ENCODE peak calls at places on chromosomes 3 and 15, in six cellular contexts. F, O, J, I, Q and Z are unnamed samples.

GRCh38 chr3:179871782-179872181 is 165.0 kb downstream of the PEX5L start:
- DNase-seq in F (no peak), O (no peak), J (no peak), I (no peak), Q (no peak), Z (no peak)

GRCh38 chr3:9951962-9952805 is at the start of gene PRRT3:
- DNase-seq in F (peak; percentile 52), O (peak; percentile 38), J (no peak), I (peak; percentile 35), Q (peak; percentile 90), Z (peak; percentile 64)

GRCh38 chr3:189038773-189039720 is 132.7 kb upstream of the TPRG1 start:
- DNase-seq in F (no peak), O (no peak), J (no peak), I (no peak), Q (no peak), Z (no peak)

GRCh38 chr3:115986555-115987207 is 363.4 kb downstream of the GAP43 start:
- DNase-seq in F (peak; percentile 17), O (peak; percentile 46), J (no peak), I (no peak), Q (no peak), Z (no peak)

GRCh38 chr3:32239638-32240550 is 1.4 kb downstream of the CMTM8 start:
- DNase-seq in F (peak; percentile 50), O (peak; percentile 62), J (no peak), I (peak; percentile 53), Q (no peak), Z (peak; percentile 45)

GRCh38 chr3:138547342-138547975 is 46.6 kb downstream of the CEP70 start:
- DNase-seq in F (no peak), O (no peak), J (no peak), I (no peak), Q (no peak), Z (no peak)

GRCh38 chr3:54366839-54367238 is 244.5 kb downstream of the CACNA2D3 start:
- DNase-seq in F (no peak), O (no peak), J (no peak), I (no peak), Q (no peak), Z (no peak)

GRCh38 chr3:185205865-185206264 is 48.0 kb downstream of the EHHADH start:
- DNase-seq in F (no peak), O (no peak), J (no peak), I (no peak), Q (no peak), Z (no peak)

GRCh38 chr3:140585828-140586227 is 92.0 kb upstream of the TRIM42 start:
- DNase-seq in F (peak; percentile 77), O (no peak), J (no peak), I (no peak), Q (no peak), Z (no peak)

GRCh38 chr3:127220497-127220896 is 27.6 kb downstream of the PRR23E start:
- DNase-seq in F (no peak), O (no peak), J (no peak), I (no peak), Q (no peak), Z (no peak)

GRCh38 chr15:78041946-78042345 is 35.6 kb downstream of the TBC1D2B start:
- DNase-seq in F (no peak), O (no peak), J (no peak), I (no peak), Q (no peak), Z (no peak)
- H3K4me1 ChIP-seq in F (no peaks in the 10 kb centered on the region), O (no peaks in the 10 kb centered on the region), J (no peaks in the 10 kb centered on the region), I (peaks cover 3% of the 10 kb centered on the region), Q (peaks cover 100% of the 10 kb centered on the region), Z (peaks cover 100% of the 10 kb centered on the region)

DNA sequence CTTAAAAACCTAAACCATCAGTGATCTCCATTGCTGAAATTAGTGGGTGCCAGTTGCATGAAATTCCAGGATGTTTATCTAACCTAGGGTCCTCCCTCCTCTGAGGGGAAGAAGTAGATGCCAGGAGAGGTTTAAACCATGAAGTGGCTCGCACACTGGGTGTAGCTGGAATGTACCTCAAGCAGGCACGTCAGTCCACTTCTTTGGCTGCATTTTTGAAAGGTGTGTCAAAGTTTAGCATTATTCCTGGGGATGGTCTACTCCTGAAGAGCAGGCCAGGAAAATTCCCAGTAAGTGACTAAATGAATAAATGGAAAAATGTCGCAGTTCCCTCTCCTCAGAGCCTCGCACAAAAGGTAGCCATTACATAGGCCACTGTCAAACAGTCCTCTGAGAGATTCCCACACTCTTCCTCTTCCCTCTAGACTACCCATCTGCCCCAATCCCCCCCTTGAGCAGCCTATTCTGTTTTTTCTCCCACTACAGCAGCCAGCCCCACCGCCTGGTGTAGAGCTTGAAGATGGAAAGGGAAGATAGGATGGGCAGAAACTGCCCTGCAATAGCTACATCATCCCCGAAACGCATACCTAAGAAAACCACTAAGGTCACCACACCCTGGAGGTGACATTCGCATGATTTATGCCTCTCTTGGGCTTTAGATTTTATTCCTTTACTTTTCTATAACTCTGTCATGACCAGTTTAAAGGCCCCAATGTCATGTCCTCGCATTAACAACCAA is 663 bp upstream of the TMOD3 start:
- DNase-seq in F (no peak), O (peak; percentile 53), J (no peak), I (no peak), Q (no peak), Z (no peak)
- H3K27ac ChIP-seq in F (no peak overlapping the region), O (peak overlapping the region; percentile 96), J (peak overlapping the region; percentile 82), I (no peak overlapping the region), Q (peak overlapping the region; percentile 97), Z (peak overlapping the region; percentile 75)

GRCh38 chr15:74290645-74291044 is 54.5 kb downstream of the CCDC33 start:
- DNase-seq in F (no peak), O (no peak), J (no peak), I (no peak), Q (no peak), Z (no peak)
- H3K4me3 ChIP-seq in F (no peak overlapping the region), O (no peak overlapping the region), J (no peak overlapping the region), I (no peak overlapping the region), Q (no peak overlapping the region), Z (no peak overlapping the region)

GRCh38 chr3:171266034-171266805 is 194.0 kb downstream of the TNIK start:
- DNase-seq in F (peak; percentile 62), O (no peak), J (no peak), I (no peak), Q (no peak), Z (no peak)

GRCh38 chr3:171270541-171270940 is 189.7 kb downstream of the TNIK start:
- DNase-seq in F (no peak), O (no peak), J (no peak), I (no peak), Q (no peak), Z (no peak)

GRCh38 chr3:171267089-171267488 is 193.1 kb downstream of the TNIK start:
- DNase-seq in F (no peak), O (no peak), J (no peak), I (no peak), Q (no peak), Z (no peak)

GRCh38 chr3:171268677-171269076 is 191.5 kb downstream of the TNIK start:
- DNase-seq in F (no peak), O (no peak), J (no peak), I (no peak), Q (no peak), Z (no peak)

DNA sequence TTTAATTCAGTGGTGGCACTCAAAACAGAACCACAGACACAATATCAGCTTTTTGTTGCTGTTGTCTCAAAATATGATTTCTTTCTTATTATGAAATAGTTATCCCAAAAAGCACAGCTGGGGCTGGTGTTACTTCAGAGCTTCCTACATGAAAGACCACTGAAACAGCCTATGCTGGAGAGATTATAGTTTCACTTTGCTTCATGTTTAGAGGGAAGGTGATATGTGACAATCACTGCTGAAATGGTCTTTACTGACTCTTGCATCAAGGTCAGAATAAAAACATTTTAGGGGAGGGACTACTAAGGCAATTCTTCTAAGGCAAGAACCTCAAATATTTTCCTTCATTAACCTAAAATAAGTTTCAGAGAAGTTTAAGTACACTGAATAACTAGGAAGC is 190.6 kb downstream of the TNIK start:
- DNase-seq in F (no peak), O (no peak), J (no peak), I (no peak), Q (no peak), Z (no peak)
- H3K4me1 ChIP-seq in F (peaks cover 13% of the 10 kb centered on the region), O (no peaks in the 10 kb centered on the region), J (no peaks in the 10 kb centered on the region), I (no peaks in the 10 kb centered on the region), Q (peaks cover 40% of the 10 kb centered on the region), Z (peaks cover 90% of the 10 kb centered on the region)